ENCODE peak calls at places on chromosome 17, in six cellular contexts. One of them, this sample, is unnamed.

GRCh38 chr17:78316115-78316866 is 43.6 kb downstream of the SOCS3 start:
- DNase-seq in cardiac fibroblast: no peak
- DNase-seq in nephron progenitor cell: no peak
- DNase-seq in MCF 10A: no peak
- DNase-seq in HFFc6: no peak
- DNase-seq in thoracic aorta: no peak
- DNase-seq in this sample: peak; percentile 66

GRCh38 chr17:30379303-30380105 is 777 bp downstream of the CPD start:
- DNase-seq in cardiac fibroblast: no peak
- DNase-seq in nephron progenitor cell: peak; percentile 37
- DNase-seq in MCF 10A: peak; percentile 27
- DNase-seq in HFFc6: no peak
- DNase-seq in thoracic aorta: no peak
- DNase-seq in this sample: peak; percentile 37

GRCh38 chr17:73232587-73233373 is 28.9 kb downstream of the CPSF4L start:
- DNase-seq in cardiac fibroblast: peak; percentile 27
- DNase-seq in nephron progenitor cell: peak; percentile 68
- DNase-seq in MCF 10A: peak; percentile 43
- DNase-seq in HFFc6: peak; percentile 8
- DNase-seq in thoracic aorta: no peak
- DNase-seq in this sample: peak; percentile 46

GRCh38 chr17:71855000-71855399 is 265.8 kb upstream of the SOX9 start:
- DNase-seq in cardiac fibroblast: no peak
- DNase-seq in nephron progenitor cell: no peak
- DNase-seq in MCF 10A: no peak
- DNase-seq in HFFc6: no peak
- DNase-seq in thoracic aorta: no peak
- DNase-seq in this sample: no peak

GRCh38 chr17:68365469-68365868 is 74.2 kb downstream of the ARSG start:
- DNase-seq in cardiac fibroblast: no peak
- DNase-seq in nephron progenitor cell: no peak
- DNase-seq in MCF 10A: no peak
- DNase-seq in HFFc6: no peak
- DNase-seq in thoracic aorta: no peak
- DNase-seq in this sample: no peak

GRCh38 chr17:19508327-19508867 is 25.3 kb upstream of the SLC47A1 start:
- DNase-seq in cardiac fibroblast: no peak
- DNase-seq in nephron progenitor cell: peak; percentile 54
- DNase-seq in MCF 10A: no peak
- DNase-seq in HFFc6: no peak
- DNase-seq in thoracic aorta: no peak
- DNase-seq in this sample: peak; percentile 52

GRCh38 chr17:520447-521167 is 168.0 kb upstream of the RPH3AL start:
- DNase-seq in cardiac fibroblast: peak; percentile 35
- DNase-seq in nephron progenitor cell: no peak
- DNase-seq in MCF 10A: no peak
- DNase-seq in HFFc6: no peak
- DNase-seq in thoracic aorta: no peak
- DNase-seq in this sample: no peak

GRCh38 chr17:1158879-1159278 is 20.9 kb downstream of the ABR start:
- DNase-seq in cardiac fibroblast: peak; percentile 50
- DNase-seq in nephron progenitor cell: no peak
- DNase-seq in MCF 10A: no peak
- DNase-seq in HFFc6: peak; percentile 33
- DNase-seq in thoracic aorta: no peak
- DNase-seq in this sample: no peak

GRCh38 chr17:42142371-42142896 is 12.4 kb downstream of the RAB5C start:
- DNase-seq in cardiac fibroblast: peak; percentile 83
- DNase-seq in nephron progenitor cell: peak; percentile 35
- DNase-seq in MCF 10A: no peak
- DNase-seq in HFFc6: peak; percentile 88
- DNase-seq in thoracic aorta: no peak
- DNase-seq in this sample: no peak

GRCh38 chr17:78357177-78357586 is 2.7 kb downstream of the SOCS3 start:
- DNase-seq in cardiac fibroblast: peak; percentile 61
- DNase-seq in nephron progenitor cell: peak; percentile 23
- DNase-seq in MCF 10A: peak; percentile 44
- DNase-seq in HFFc6: peak; percentile 75
- DNase-seq in thoracic aorta: no peak
- DNase-seq in this sample: no peak

GRCh38 chr17:19739241-19740201 is 8.6 kb downstream of the ALDH3A1 start:
- DNase-seq in cardiac fibroblast: no peak
- DNase-seq in nephron progenitor cell: no peak
- DNase-seq in MCF 10A: no peak
- DNase-seq in HFFc6: no peak
- DNase-seq in thoracic aorta: no peak
- DNase-seq in this sample: no peak

GRCh38 chr17:36899250-36900129 is 37.8 kb upstream of the LHX1 start:
- DNase-seq in cardiac fibroblast: no peak
- DNase-seq in nephron progenitor cell: no peak
- DNase-seq in MCF 10A: no peak
- DNase-seq in HFFc6: no peak
- DNase-seq in thoracic aorta: no peak
- DNase-seq in this sample: no peak

GRCh38 chr17:32265192-32265895 is at the start of gene RHBDL3:
- DNase-seq in cardiac fibroblast: no peak
- DNase-seq in nephron progenitor cell: peak; percentile 67
- DNase-seq in MCF 10A: no peak
- DNase-seq in HFFc6: no peak
- DNase-seq in thoracic aorta: no peak
- DNase-seq in this sample: peak; percentile 68

GRCh38 chr17:43416998-43417891 is 18.5 kb downstream of the ARL4D start:
- DNase-seq in cardiac fibroblast: peak; percentile 51
- DNase-seq in nephron progenitor cell: no peak
- DNase-seq in MCF 10A: peak; percentile 73
- DNase-seq in HFFc6: peak; percentile 37
- DNase-seq in thoracic aorta: no peak
- DNase-seq in this sample: no peak

GRCh38 chr17:67227488-67227887 is 17.5 kb downstream of the HELZ start:
- DNase-seq in cardiac fibroblast: peak; percentile 24
- DNase-seq in nephron progenitor cell: no peak
- DNase-seq in MCF 10A: no peak
- DNase-seq in HFFc6: no peak
- DNase-seq in thoracic aorta: no peak
- DNase-seq in this sample: no peak

GRCh38 chr17:63476494-63476856 is 386 bp upstream of the ACE start:
- DNase-seq in cardiac fibroblast: no peak
- DNase-seq in nephron progenitor cell: peak; percentile 71
- DNase-seq in MCF 10A: no peak
- DNase-seq in HFFc6: no peak
- DNase-seq in thoracic aorta: no peak
- DNase-seq in this sample: peak; percentile 58

GRCh38 chr17:57968456-57968855 is 13.2 kb upstream of the CUEDC1 start:
- DNase-seq in cardiac fibroblast: no peak
- DNase-seq in nephron progenitor cell: no peak
- DNase-seq in MCF 10A: no peak
- DNase-seq in HFFc6: no peak
- DNase-seq in thoracic aorta: no peak
- DNase-seq in this sample: no peak

GRCh38 chr17:57135748-57136342 is 50.8 kb downstream of the AKAP1 start:
- DNase-seq in cardiac fibroblast: no peak
- DNase-seq in nephron progenitor cell: no peak
- DNase-seq in MCF 10A: no peak
- DNase-seq in HFFc6: no peak
- DNase-seq in thoracic aorta: no peak
- DNase-seq in this sample: no peak

GRCh38 chr17:28597606-28598383 is 1.0 kb downstream of the SPAG5 start:
- DNase-seq in cardiac fibroblast: no peak
- DNase-seq in nephron progenitor cell: no peak
- DNase-seq in MCF 10A: peak; percentile 5
- DNase-seq in HFFc6: no peak
- DNase-seq in thoracic aorta: no peak
- DNase-seq in this sample: no peak

GRCh38 chr17:73645050-73645871 is 1.0 kb upstream of the SDK2 start:
- DNase-seq in cardiac fibroblast: no peak
- DNase-seq in nephron progenitor cell: peak; percentile 83
- DNase-seq in MCF 10A: no peak
- DNase-seq in HFFc6: no peak
- DNase-seq in thoracic aorta: no peak
- DNase-seq in this sample: peak; percentile 22

GRCh38 chr17:28763804-28764266 is 20.0 kb downstream of the TRAF4 start:
- DNase-seq in cardiac fibroblast: peak; percentile 88
- DNase-seq in nephron progenitor cell: peak; percentile 79
- DNase-seq in MCF 10A: peak; percentile 83
- DNase-seq in HFFc6: peak; percentile 72
- DNase-seq in thoracic aorta: peak; percentile 78
- DNase-seq in this sample: peak; percentile 72

GRCh38 chr17:33523577-33523981 is 230.5 kb upstream of the ASIC2 start:
- DNase-seq in cardiac fibroblast: peak; percentile 46
- DNase-seq in nephron progenitor cell: no peak
- DNase-seq in MCF 10A: no peak
- DNase-seq in HFFc6: no peak
- DNase-seq in thoracic aorta: no peak
- DNase-seq in this sample: peak; percentile 14

GRCh38 chr17:73307130-73307529 is 4.7 kb downstream of the CDC42EP4 start:
- DNase-seq in cardiac fibroblast: no peak
- DNase-seq in nephron progenitor cell: no peak
- DNase-seq in MCF 10A: peak; percentile 90
- DNase-seq in HFFc6: no peak
- DNase-seq in thoracic aorta: no peak
- DNase-seq in this sample: no peak

GRCh38 chr17:28901866-28902818 is 737 bp downstream of the DHRS13 start:
- DNase-seq in cardiac fibroblast: no peak
- DNase-seq in nephron progenitor cell: peak; percentile 73
- DNase-seq in MCF 10A: peak; percentile 33
- DNase-seq in HFFc6: no peak
- DNase-seq in thoracic aorta: no peak
- DNase-seq in this sample: peak; percentile 69

GRCh38 chr17:59436900-59437299 is 105.4 kb downstream of the YPEL2 start:
- DNase-seq in cardiac fibroblast: no peak
- DNase-seq in nephron progenitor cell: no peak
- DNase-seq in MCF 10A: no peak
- DNase-seq in HFFc6: no peak
- DNase-seq in thoracic aorta: no peak
- DNase-seq in this sample: no peak

GRCh38 chr17:47949197-47949759 is 7.9 kb downstream of the PNPO start:
- DNase-seq in cardiac fibroblast: peak; percentile 82
- DNase-seq in nephron progenitor cell: peak; percentile 98
- DNase-seq in MCF 10A: peak; percentile 86
- DNase-seq in HFFc6: peak; percentile 69
- DNase-seq in thoracic aorta: peak; percentile 23
- DNase-seq in this sample: peak; percentile 81

GRCh38 chr17:46202482-46202881 is 9.3 kb upstream of the KANSL1 start:
- DNase-seq in cardiac fibroblast: no peak
- DNase-seq in nephron progenitor cell: no peak
- DNase-seq in MCF 10A: no peak
- DNase-seq in HFFc6: no peak
- DNase-seq in thoracic aorta: no peak
- DNase-seq in this sample: no peak
- TF ChIP-seq CTCF in cardiac fibroblast: no peak
- TF ChIP-seq CTCF in nephron progenitor cell: no peak
- TF ChIP-seq CTCF in MCF 10A: no peak
- TF ChIP-seq CTCF in HFFc6: no peak
- TF ChIP-seq CTCF in thoracic aorta: no peak
- TF ChIP-seq CTCF in this sample: no peak

GRCh38 chr17:82014432-82014831 is 8.2 kb downstream of the CENPX start:
- DNase-seq in cardiac fibroblast: no peak
- DNase-seq in nephron progenitor cell: no peak
- DNase-seq in MCF 10A: peak; percentile 25
- DNase-seq in HFFc6: no peak
- DNase-seq in thoracic aorta: no peak
- DNase-seq in this sample: no peak
- TF ChIP-seq CTCF in cardiac fibroblast: no peak
- TF ChIP-seq CTCF in nephron progenitor cell: no peak
- TF ChIP-seq CTCF in MCF 10A: no peak
- TF ChIP-seq CTCF in HFFc6: no peak
- TF ChIP-seq CTCF in thoracic aorta: no peak
- TF ChIP-seq CTCF in this sample: no peak

GRCh38 chr17:49862781-49863331 is 15.0 kb upstream of the TAC4 start:
- DNase-seq in cardiac fibroblast: no peak
- DNase-seq in nephron progenitor cell: peak; percentile 26
- DNase-seq in MCF 10A: no peak
- DNase-seq in HFFc6: no peak
- DNase-seq in thoracic aorta: no peak
- DNase-seq in this sample: no peak

GRCh38 chr17:49858796-49859195 is 10.9 kb upstream of the TAC4 start:
- DNase-seq in cardiac fibroblast: no peak
- DNase-seq in nephron progenitor cell: no peak
- DNase-seq in MCF 10A: no peak
- DNase-seq in HFFc6: no peak
- DNase-seq in thoracic aorta: no peak
- DNase-seq in this sample: no peak

GRCh38 chr17:49861150-49861884 is 13.4 kb upstream of the TAC4 start:
- DNase-seq in cardiac fibroblast: peak; percentile 45
- DNase-seq in nephron progenitor cell: peak; percentile 78
- DNase-seq in MCF 10A: peak; percentile 65
- DNase-seq in HFFc6: peak; percentile 5
- DNase-seq in thoracic aorta: no peak
- DNase-seq in this sample: peak; percentile 86

GRCh38 chr17:49859991-49860953 is 12.4 kb upstream of the TAC4 start:
- DNase-seq in cardiac fibroblast: no peak
- DNase-seq in nephron progenitor cell: peak; percentile 34
- DNase-seq in MCF 10A: no peak
- DNase-seq in HFFc6: no peak
- DNase-seq in thoracic aorta: no peak
- DNase-seq in this sample: no peak
- TF ChIP-seq CTCF in cardiac fibroblast: no peak
- TF ChIP-seq CTCF in nephron progenitor cell: no peak
- TF ChIP-seq CTCF in MCF 10A: no peak
- TF ChIP-seq CTCF in HFFc6: no peak
- TF ChIP-seq CTCF in thoracic aorta: no peak
- TF ChIP-seq CTCF in this sample: no peak

GRCh38 chr17:74785096-74785980 is 9.2 kb upstream of the NAT9 start:
- DNase-seq in cardiac fibroblast: no peak
- DNase-seq in nephron progenitor cell: no peak
- DNase-seq in MCF 10A: no peak
- DNase-seq in HFFc6: no peak
- DNase-seq in thoracic aorta: no peak
- DNase-seq in this sample: no peak

GRCh38 chr17:74785981-74786360 is 9.8 kb upstream of the NAT9 start:
- DNase-seq in cardiac fibroblast: no peak
- DNase-seq in nephron progenitor cell: no peak
- DNase-seq in MCF 10A: no peak
- DNase-seq in HFFc6: no peak
- DNase-seq in thoracic aorta: no peak
- DNase-seq in this sample: no peak

GRCh38 chr17:74790206-74791066 is 14.3 kb upstream of the NAT9 start:
- DNase-seq in cardiac fibroblast: no peak
- DNase-seq in nephron progenitor cell: no peak
- DNase-seq in MCF 10A: no peak
- DNase-seq in HFFc6: no peak
- DNase-seq in thoracic aorta: no peak
- DNase-seq in this sample: no peak

GRCh38 chr17:74782571-74782970 is 6.4 kb upstream of the NAT9 start:
- DNase-seq in cardiac fibroblast: no peak
- DNase-seq in nephron progenitor cell: no peak
- DNase-seq in MCF 10A: no peak
- DNase-seq in HFFc6: no peak
- DNase-seq in thoracic aorta: no peak
- DNase-seq in this sample: no peak

GRCh38 chr17:74786411-74787097 is 10.4 kb upstream of the NAT9 start:
- DNase-seq in cardiac fibroblast: no peak
- DNase-seq in nephron progenitor cell: no peak
- DNase-seq in MCF 10A: no peak
- DNase-seq in HFFc6: no peak
- DNase-seq in thoracic aorta: no peak
- DNase-seq in this sample: no peak
- TF ChIP-seq CTCF in cardiac fibroblast: no peak
- TF ChIP-seq CTCF in nephron progenitor cell: no peak
- TF ChIP-seq CTCF in MCF 10A: no peak
- TF ChIP-seq CTCF in HFFc6: no peak
- TF ChIP-seq CTCF in thoracic aorta: no peak
- TF ChIP-seq CTCF in this sample: no peak